ENCODE peak calls at places on chromosomes 5 and 9, in ten cellular contexts. R is IMR-90; O is A549; T is effector memory CD8-positive, alpha-beta T cell; D is cardiac muscle cell; J is fibroblast of the conjunctiva; S is T-cell; B is NCI-H1417; L is NCI-H345; U is Daoy. G is an unnamed sample.

GRCh38 chr5:1509346-1510085 is 14.2 kb downstream of the LPCAT1 start:
- DNase-seq in R (no peak), O (no peak), T (no peak), D (no peak), J (no peak), S (no peak), B (no peak), L (no peak), U (no peak), G (no peak)

GRCh38 chr5:169162407-169162806 is 138.5 kb downstream of the SLIT3 start:
- DNase-seq in R (no peak), O (no peak), T (no peak), D (peak), J (no peak), S (no peak), B (no peak), L (no peak), U (peak), G (no peak)

GRCh38 chr9:21294325-21294724 is 10.8 kb downstream of the IFNA5 start:
- DNase-seq in R (peak), O (peak), T (no peak), D (no peak), J (no peak), S (no peak), B (no peak), L (no peak), U (no peak), G (peak)

GRCh38 chr9:88824711-88825110 is 166.6 kb upstream of the S1PR3 start:
- DNase-seq in R (no peak), O (no peak), T (no peak), D (peak), J (no peak), S (no peak), B (no peak), L (no peak), U (no peak), G (no peak)

GRCh38 chr5:15627647-15628046 is 127.7 kb downstream of the FBXL7 start:
- DNase-seq in R (no peak), O (no peak), T (no peak), D (no peak), J (no peak), S (no peak), B (no peak), L (no peak), U (no peak), G (no peak)

GRCh38 chr9:133704711-133705181 is 33.4 kb downstream of the SARDH start:
- DNase-seq in R (no peak), O (no peak), T (no peak), D (no peak), J (no peak), S (no peak), B (no peak), L (no peak), U (no peak), G (no peak)

GRCh38 chr9:97714435-97714834 is 17.3 kb upstream of the XPA start:
- DNase-seq in R (peak), O (no peak), T (no peak), D (peak), J (no peak), S (no peak), B (no peak), L (no peak), U (peak), G (peak)

GRCh38 chr9:89760123-89760522 is 155.3 kb downstream of the GADD45G start:
- DNase-seq in R (no peak), O (no peak), T (no peak), D (no peak), J (no peak), S (no peak), B (no peak), L (no peak), U (no peak), G (no peak)

GRCh38 chr9:84278131-84278530 is 62.4 kb downstream of the SLC28A3 start:
- DNase-seq in R (peak), O (no peak), T (no peak), D (peak), J (no peak), S (no peak), B (no peak), L (no peak), U (peak), G (peak)

GRCh38 chr9:133563286-133564213 is 29.0 kb downstream of the ADAMTSL2 start:
- DNase-seq in R (peak), O (no peak), T (no peak), D (peak), J (no peak), S (no peak), B (peak), L (no peak), U (peak), G (no peak)

GRCh38 chr9:137691648-137692357 is 73.0 kb downstream of the EHMT1 start:
- DNase-seq in R (no peak), O (no peak), T (no peak), D (no peak), J (no peak), S (no peak), B (no peak), L (no peak), U (no peak), G (no peak)

GRCh38 chr5:159156839-159157238 is 52.5 kb downstream of the RNF145 start:
- DNase-seq in R (peak), O (peak), T (peak), D (peak), J (peak), S (peak), B (peak), L (peak), U (peak), G (peak)

GRCh38 chr5:64292611-64293215 is 127.1 kb downstream of the RNF180 start:
- DNase-seq in R (no peak), O (no peak), T (no peak), D (peak), J (no peak), S (no peak), B (no peak), L (no peak), U (peak), G (no peak)

GRCh38 chr9:8486095-8486494 is 686.5 kb upstream of the DMAC1 start:
- DNase-seq in R (no peak), O (no peak), T (no peak), D (peak), J (peak), S (no peak), B (peak), L (peak), U (peak), G (peak)

GRCh38 chr5:103669615-103670014 is 107.0 kb upstream of the NUDT12 start:
- DNase-seq in R (no peak), O (no peak), T (no peak), D (no peak), J (no peak), S (no peak), B (peak), L (peak), U (no peak), G (no peak)

GRCh38 chr5:15938961-15939360 is 240.6 kb downstream of the MARCHF11 start:
- DNase-seq in R (peak), O (no peak), T (no peak), D (peak), J (no peak), S (no peak), B (no peak), L (no peak), U (peak), G (peak)

GRCh38 chr5:157505496-157505895 is 45.5 kb downstream of the NIPAL4 start:
- DNase-seq in R (no peak), O (no peak), T (no peak), D (no peak), J (no peak), S (no peak), B (no peak), L (no peak), U (no peak), G (no peak)

G was measured in epithelial cell of esophagus.